ENCODE peak calls at places on chromosomes 7 and 10, in eight cellular contexts. One of them, this sample, is unnamed.

GRCh38 chr10:132166216-132166950 is 20.4 kb upstream of the DPYSL4 start:
- DNase-seq in ovary: no peak
- DNase-seq in suprapubic skin: no peak
- DNase-seq in tibial nerve: no peak
- DNase-seq in testis: no peak
- DNase-seq in gastrocnemius medialis: no peak
- DNase-seq in IMR-90: no peak
- DNase-seq in uterus: no peak
- DNase-seq in this sample: no peak

GRCh38 chr7:142898377-142899235 is 13.1 kb upstream of the TRPV6 start:
- DNase-seq in ovary: no peak
- DNase-seq in suprapubic skin: no peak
- DNase-seq in tibial nerve: no peak
- DNase-seq in testis: no peak
- DNase-seq in gastrocnemius medialis: no peak
- DNase-seq in IMR-90: no peak
- DNase-seq in uterus: no peak
- DNase-seq in this sample: no peak

GRCh38 chr7:157412021-157412443 is 75.2 kb downstream of the DNAJB6 start:
- DNase-seq in ovary: no peak
- DNase-seq in suprapubic skin: no peak
- DNase-seq in tibial nerve: no peak
- DNase-seq in testis: no peak
- DNase-seq in gastrocnemius medialis: no peak
- DNase-seq in IMR-90: peak
- DNase-seq in uterus: no peak
- DNase-seq in this sample: no peak

GRCh38 chr7:5532520-5533335 is 109.1 kb upstream of the TNRC18 start:
- DNase-seq in ovary: peak
- DNase-seq in suprapubic skin: peak
- DNase-seq in tibial nerve: no peak
- DNase-seq in testis: peak
- DNase-seq in gastrocnemius medialis: peak
- DNase-seq in IMR-90: no peak
- DNase-seq in uterus: peak
- DNase-seq in this sample: peak

GRCh38 chr7:91089382-91089963 is 174.8 kb upstream of the FZD1 start:
- DNase-seq in ovary: no peak
- DNase-seq in suprapubic skin: no peak
- DNase-seq in tibial nerve: no peak
- DNase-seq in testis: no peak
- DNase-seq in gastrocnemius medialis: no peak
- DNase-seq in IMR-90: peak
- DNase-seq in uterus: no peak
- DNase-seq in this sample: no peak

GRCh38 chr7:27103489-27104226 is 1.2 kb upstream of the HOXA2 start:
- DNase-seq in ovary: no peak
- DNase-seq in suprapubic skin: no peak
- DNase-seq in tibial nerve: no peak
- DNase-seq in testis: no peak
- DNase-seq in gastrocnemius medialis: no peak
- DNase-seq in IMR-90: peak
- DNase-seq in uterus: no peak
- DNase-seq in this sample: no peak

GRCh38 chr7:55533050-55533728 is 39.1 kb downstream of the VOPP1 start:
- DNase-seq in ovary: no peak
- DNase-seq in suprapubic skin: no peak
- DNase-seq in tibial nerve: no peak
- DNase-seq in testis: no peak
- DNase-seq in gastrocnemius medialis: peak
- DNase-seq in IMR-90: peak
- DNase-seq in uterus: no peak
- DNase-seq in this sample: no peak

GRCh38 chr7:55545496-55545895 is 26.8 kb downstream of the VOPP1 start:
- DNase-seq in ovary: no peak
- DNase-seq in suprapubic skin: no peak
- DNase-seq in tibial nerve: no peak
- DNase-seq in testis: no peak
- DNase-seq in gastrocnemius medialis: peak
- DNase-seq in IMR-90: peak
- DNase-seq in uterus: no peak
- DNase-seq in this sample: peak

GRCh38 chr10:2817923-2818322 is 249.4 kb upstream of the PFKP start:
- DNase-seq in ovary: no peak
- DNase-seq in suprapubic skin: no peak
- DNase-seq in tibial nerve: no peak
- DNase-seq in testis: no peak
- DNase-seq in gastrocnemius medialis: no peak
- DNase-seq in IMR-90: no peak
- DNase-seq in uterus: no peak
- DNase-seq in this sample: no peak

GRCh38 chr10:24136070-24136469 is 72.9 kb upstream of the KIAA1217 start:
- DNase-seq in ovary: no peak
- DNase-seq in suprapubic skin: no peak
- DNase-seq in tibial nerve: no peak
- DNase-seq in testis: no peak
- DNase-seq in gastrocnemius medialis: no peak
- DNase-seq in IMR-90: no peak
- DNase-seq in uterus: no peak
- DNase-seq in this sample: no peak

GRCh38 chr7:132511921-132512320 is 64.3 kb downstream of the PLXNA4 start:
- DNase-seq in ovary: no peak
- DNase-seq in suprapubic skin: no peak
- DNase-seq in tibial nerve: no peak
- DNase-seq in testis: no peak
- DNase-seq in gastrocnemius medialis: no peak
- DNase-seq in IMR-90: no peak
- DNase-seq in uterus: no peak
- DNase-seq in this sample: no peak

GRCh38 chr10:66622050-66622449 is 303.8 kb upstream of the LRRTM3 start:
- DNase-seq in ovary: no peak
- DNase-seq in suprapubic skin: no peak
- DNase-seq in tibial nerve: no peak
- DNase-seq in testis: no peak
- DNase-seq in gastrocnemius medialis: no peak
- DNase-seq in IMR-90: no peak
- DNase-seq in uterus: no peak
- DNase-seq in this sample: no peak

GRCh38 chr10:66625709-66626590 is 299.9 kb upstream of the LRRTM3 start:
- DNase-seq in ovary: no peak
- DNase-seq in suprapubic skin: no peak
- DNase-seq in tibial nerve: no peak
- DNase-seq in testis: no peak
- DNase-seq in gastrocnemius medialis: no peak
- DNase-seq in IMR-90: no peak
- DNase-seq in uterus: no peak
- DNase-seq in this sample: no peak

GRCh38 chr10:66629976-66630375 is 295.9 kb upstream of the LRRTM3 start:
- DNase-seq in ovary: no peak
- DNase-seq in suprapubic skin: no peak
- DNase-seq in tibial nerve: no peak
- DNase-seq in testis: no peak
- DNase-seq in gastrocnemius medialis: no peak
- DNase-seq in IMR-90: peak
- DNase-seq in uterus: no peak
- DNase-seq in this sample: no peak

DNA sequence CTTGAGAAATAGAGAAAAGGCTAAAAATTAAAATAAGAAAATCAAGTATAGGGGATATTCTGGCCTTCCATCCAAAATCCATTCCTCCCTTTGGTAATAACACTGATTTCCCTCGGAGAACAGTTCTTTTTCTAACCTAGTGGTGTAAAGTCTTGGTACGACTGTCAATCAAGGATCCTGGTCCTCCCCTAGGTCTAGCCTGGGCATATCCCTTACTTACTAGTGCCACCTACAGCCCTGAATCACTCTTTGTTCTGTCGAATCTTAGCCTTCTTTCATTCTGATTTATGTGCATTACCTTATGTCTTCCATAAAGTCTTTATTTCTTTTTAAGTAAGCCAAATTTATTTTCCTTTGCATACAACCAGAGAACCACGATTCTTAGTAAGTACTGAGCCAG is 298.7 kb upstream of the LRRTM3 start:
- DNase-seq in ovary: no peak
- DNase-seq in suprapubic skin: no peak
- DNase-seq in tibial nerve: no peak
- DNase-seq in testis: peak
- DNase-seq in gastrocnemius medialis: no peak
- DNase-seq in IMR-90: no peak
- DNase-seq in uterus: no peak
- DNase-seq in this sample: no peak
- TF ChIP-seq CTCF in ovary: no peak
- TF ChIP-seq CTCF in suprapubic skin: peak
- TF ChIP-seq CTCF in tibial nerve: no peak
- TF ChIP-seq CTCF in testis: no peak
- TF ChIP-seq CTCF in gastrocnemius medialis: no peak
- TF ChIP-seq CTCF in IMR-90: no peak
- TF ChIP-seq CTCF in uterus: no peak
- TF ChIP-seq CTCF in this sample: peak

GRCh38 chr7:150404785-150405583 is 25.9 kb downstream of the ZNF775 start:
- DNase-seq in ovary: peak
- DNase-seq in suprapubic skin: peak
- DNase-seq in tibial nerve: peak
- DNase-seq in testis: peak
- DNase-seq in gastrocnemius medialis: peak
- DNase-seq in IMR-90: peak
- DNase-seq in uterus: peak
- DNase-seq in this sample: peak

GRCh38 chr7:150407588-150408392 is 28.7 kb downstream of the ZNF775 start:
- DNase-seq in ovary: no peak
- DNase-seq in suprapubic skin: peak
- DNase-seq in tibial nerve: no peak
- DNase-seq in testis: no peak
- DNase-seq in gastrocnemius medialis: no peak
- DNase-seq in IMR-90: no peak
- DNase-seq in uterus: no peak
- DNase-seq in this sample: peak

GRCh38 chr7:150405584-150406310 is 26.6 kb downstream of the ZNF775 start:
- DNase-seq in ovary: no peak
- DNase-seq in suprapubic skin: no peak
- DNase-seq in tibial nerve: no peak
- DNase-seq in testis: peak
- DNase-seq in gastrocnemius medialis: no peak
- DNase-seq in IMR-90: peak
- DNase-seq in uterus: no peak
- DNase-seq in this sample: peak

GRCh38 chr7:150406311-150406564 is 27.1 kb downstream of the ZNF775 start:
- DNase-seq in ovary: no peak
- DNase-seq in suprapubic skin: peak
- DNase-seq in tibial nerve: no peak
- DNase-seq in testis: no peak
- DNase-seq in gastrocnemius medialis: no peak
- DNase-seq in IMR-90: no peak
- DNase-seq in uterus: no peak
- DNase-seq in this sample: no peak

DNA sequence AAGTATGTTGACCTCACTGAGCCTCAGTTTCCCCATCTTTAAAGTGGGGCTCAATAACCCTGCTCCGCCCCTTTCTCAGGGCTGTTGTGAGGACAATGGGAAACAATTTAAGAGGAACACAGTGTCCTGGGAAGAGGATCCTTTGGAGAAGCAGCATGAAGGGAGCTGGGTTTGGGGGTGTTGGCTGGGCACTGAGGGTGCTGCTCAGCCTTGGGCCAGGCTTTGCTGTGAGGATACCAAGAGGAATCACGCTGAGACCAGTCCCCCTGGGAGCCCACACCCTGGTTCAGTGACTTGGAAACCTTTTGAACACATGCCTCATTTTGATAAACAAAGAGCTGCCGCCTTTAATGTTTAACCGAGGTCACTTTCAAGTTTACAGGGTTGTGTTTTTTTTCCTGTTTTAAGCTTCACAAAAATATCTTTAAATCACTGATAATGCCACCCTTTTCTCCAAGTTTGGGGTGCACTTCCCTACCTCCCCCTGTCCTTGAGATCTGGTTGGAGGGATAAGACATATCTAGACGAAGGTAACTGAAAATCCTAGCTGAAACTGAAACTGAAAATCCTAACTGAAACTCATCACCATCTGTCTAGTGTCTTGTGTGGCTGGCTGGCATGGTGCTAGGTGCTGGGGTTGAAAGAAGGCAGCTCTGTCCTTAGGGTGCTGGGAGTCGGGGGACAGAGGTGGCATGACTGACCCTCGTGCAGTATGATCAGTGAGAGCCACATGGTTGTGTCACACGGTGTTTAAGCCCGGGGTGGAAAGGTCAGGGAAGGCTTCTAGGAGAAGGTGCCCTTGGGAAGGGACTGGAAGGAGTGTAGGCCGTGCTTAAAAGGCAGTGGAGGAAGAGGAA is 27.7 kb downstream of the ZNF775 start:
- DNase-seq in ovary: no peak
- DNase-seq in suprapubic skin: peak
- DNase-seq in tibial nerve: no peak
- DNase-seq in testis: no peak
- DNase-seq in gastrocnemius medialis: no peak
- DNase-seq in IMR-90: peak
- DNase-seq in uterus: no peak
- DNase-seq in this sample: no peak
- H3K4me3 ChIP-seq in ovary: peak
- H3K4me3 ChIP-seq in suprapubic skin: peak
- H3K4me3 ChIP-seq in tibial nerve: peak
- H3K4me3 ChIP-seq in testis: peak
- H3K4me3 ChIP-seq in gastrocnemius medialis: no peak
- H3K4me3 ChIP-seq in IMR-90: peak
- H3K4me3 ChIP-seq in uterus: no peak
- H3K4me3 ChIP-seq in this sample: peak

GRCh38 chr10:75209325-75210192 is 1.0 kb upstream of the VDAC2 start:
- DNase-seq in ovary: peak
- DNase-seq in suprapubic skin: peak
- DNase-seq in tibial nerve: peak
- DNase-seq in testis: peak
- DNase-seq in gastrocnemius medialis: peak
- DNase-seq in IMR-90: peak
- DNase-seq in uterus: peak
- DNase-seq in this sample: peak
- TF ChIP-seq POLR2A in ovary: no peak
- TF ChIP-seq POLR2A in suprapubic skin: no peak
- TF ChIP-seq POLR2A in tibial nerve: no peak
- TF ChIP-seq POLR2A in testis: no peak
- TF ChIP-seq POLR2A in gastrocnemius medialis: no peak
- TF ChIP-seq POLR2A in IMR-90: no peak
- TF ChIP-seq POLR2A in uterus: no peak
- TF ChIP-seq POLR2A in this sample: no peak

DNA sequence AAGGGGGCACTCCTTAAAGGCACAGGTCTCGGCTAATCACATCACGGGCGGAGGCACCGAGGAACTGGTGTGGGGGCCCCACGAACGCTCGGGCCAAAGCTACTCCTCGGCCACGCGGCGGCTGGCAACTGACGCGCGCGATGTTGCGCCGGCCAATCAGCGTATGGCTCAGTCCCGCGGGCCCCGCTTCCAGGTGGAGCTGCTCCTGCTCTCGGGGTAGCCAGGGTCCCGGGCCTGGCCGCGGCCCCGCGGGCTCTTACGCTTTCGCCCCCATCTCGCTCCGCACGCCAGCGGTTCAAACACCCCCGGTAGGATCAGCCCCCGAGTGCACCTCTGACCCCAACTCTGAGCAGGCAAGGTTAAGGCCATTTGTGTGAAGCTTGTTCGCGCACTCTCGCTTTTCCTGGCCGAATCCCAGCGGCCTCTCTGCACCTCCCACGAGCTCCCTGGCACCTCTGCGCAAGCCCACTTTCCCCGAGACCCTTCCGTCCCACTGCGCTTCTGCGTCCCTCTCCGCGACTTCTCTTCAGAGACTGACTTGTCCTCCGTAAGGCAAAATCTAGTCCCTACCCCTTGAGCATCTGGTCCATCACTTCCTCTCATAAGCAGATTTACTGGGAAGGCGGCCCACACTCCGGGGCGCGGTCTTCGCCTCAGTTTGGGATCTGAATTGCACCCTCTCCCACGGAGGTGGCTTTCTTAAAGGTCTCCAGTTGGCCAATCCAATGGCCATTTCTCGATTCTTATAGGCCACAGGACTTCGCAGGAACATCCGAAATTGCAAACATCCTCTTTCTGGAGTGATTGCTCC is 200.9 kb upstream of the TBX20 start:
- DNase-seq in ovary: no peak
- DNase-seq in suprapubic skin: no peak
- DNase-seq in tibial nerve: no peak
- DNase-seq in testis: peak
- DNase-seq in gastrocnemius medialis: no peak
- DNase-seq in IMR-90: no peak
- DNase-seq in uterus: no peak
- DNase-seq in this sample: no peak
- TF ChIP-seq CTCF in ovary: no peak
- TF ChIP-seq CTCF in suprapubic skin: no peak
- TF ChIP-seq CTCF in tibial nerve: no peak
- TF ChIP-seq CTCF in testis: no peak
- TF ChIP-seq CTCF in gastrocnemius medialis: no peak
- TF ChIP-seq CTCF in IMR-90: no peak
- TF ChIP-seq CTCF in uterus: no peak
- TF ChIP-seq CTCF in this sample: no peak

This sample was measured in heart left ventricle.